ENCODE peak calls at places on chromosomes 7 and 10, in eight cellular contexts. Q is ovary; O is Ammon's horn; Y is stimulated activated CD8-positive, alpha-beta memory T cell treated with anti-CD3 and anti-CD28 coated beads, Interleukin-15, amount 100 ng/mL, for 1 hour; X is AG10803; U is EH; A is HCEC 1CT; H is epithelial cell of esophagus. F is an unnamed sample.

GRCh38 chr7:78601728-78602127 is 803.2 kb downstream of the PHTF2 start:
- DNase-seq in Q (no peak), O (no peak), Y (no peak), X (peak), U (peak), A (no peak), H (peak), F (no peak)

GRCh38 chr7:92732451-92733036 is 103.8 kb downstream of the CDK6 start:
- DNase-seq in Q (no peak), O (no peak), Y (no peak), X (no peak), U (no peak), A (no peak), H (no peak), F (no peak)

GRCh38 chr10:119090968-119091367 is 10.4 kb upstream of the EIF3A start:
- DNase-seq in Q (no peak), O (no peak), Y (no peak), X (peak), U (peak), A (peak), H (peak), F (no peak)

GRCh38 chr10:20616918-20617801 is 280.0 kb downstream of the NEBL start:
- DNase-seq in Q (no peak), O (peak), Y (no peak), X (no peak), U (no peak), A (no peak), H (no peak), F (no peak)

GRCh38 chr7:82163586-82163985 is 280.0 kb downstream of the CACNA2D1 start:
- DNase-seq in Q (no peak), O (no peak), Y (no peak), X (no peak), U (no peak), A (no peak), H (no peak), F (no peak)

GRCh38 chr7:41886257-41886905 is 183.5 kb upstream of the INHBA start:
- DNase-seq in Q (peak), O (peak), Y (no peak), X (peak), U (peak), A (peak), H (peak), F (no peak)

GRCh38 chr10:79254333-79255006 is 92.8 kb upstream of the PPIF start:
- DNase-seq in Q (no peak), O (no peak), Y (no peak), X (no peak), U (no peak), A (no peak), H (no peak), F (no peak)

GRCh38 chr10:113115534-113115933 is 165.5 kb downstream of the TCF7L2 start:
- DNase-seq in Q (no peak), O (no peak), Y (no peak), X (no peak), U (no peak), A (no peak), H (no peak), F (no peak)

GRCh38 chr7:24129597-24129996 is 154.4 kb upstream of the NPY start:
- DNase-seq in Q (no peak), O (no peak), Y (no peak), X (peak), U (peak), A (no peak), H (peak), F (no peak)

GRCh38 chr7:85765698-85766298 is 578.9 kb upstream of the SEMA3D start:
- DNase-seq in Q (no peak), O (no peak), Y (no peak), X (no peak), U (no peak), A (no peak), H (no peak), F (no peak)

GRCh38 chr10:101597036-101597435 is 8.9 kb downstream of the DPCD start:
- DNase-seq in Q (no peak), O (no peak), Y (no peak), X (no peak), U (no peak), A (no peak), H (no peak), F (no peak)

GRCh38 chr10:84018826-84019225 is 120.5 kb upstream of the GHITM start:
- DNase-seq in Q (no peak), O (no peak), Y (no peak), X (no peak), U (no peak), A (no peak), H (no peak), F (no peak)

GRCh38 chr10:70759769-70760168 is 25.4 kb downstream of the TBATA start:
- DNase-seq in Q (no peak), O (no peak), Y (no peak), X (no peak), U (no peak), A (no peak), H (peak), F (no peak)

GRCh38 chr7:7786595-7786994 is 68.2 kb upstream of the RPA3 start:
- DNase-seq in Q (no peak), O (no peak), Y (no peak), X (no peak), U (no peak), A (no peak), H (no peak), F (no peak)

GRCh38 chr10:18104223-18104872 is 35.9 kb upstream of the CACNB2 start:
- DNase-seq in Q (peak), O (peak), Y (peak), X (peak), U (peak), A (peak), H (peak), F (peak)

GRCh38 chr7:22943997-22944396 is 69.9 kb downstream of the HYCC1 start:
- DNase-seq in Q (no peak), O (no peak), Y (no peak), X (peak), U (peak), A (no peak), H (peak), F (no peak)

GRCh38 chr10:84665883-84666463 is 337.6 kb downstream of the CCSER2 start:
- DNase-seq in Q (no peak), O (no peak), Y (no peak), X (no peak), U (no peak), A (no peak), H (peak), F (peak)

GRCh38 chr10:115417585-115418265 is 324.6 kb downstream of the ATRNL1 start:
- DNase-seq in Q (no peak), O (no peak), Y (no peak), X (peak), U (peak), A (peak), H (peak), F (no peak)

GRCh38 chr7:801940-802364 is 30.3 kb upstream of the SUN1 start:
- DNase-seq in Q (peak), O (no peak), Y (no peak), X (no peak), U (no peak), A (no peak), H (peak), F (no peak)

GRCh38 chr7:50711271-50712175 is 71.2 kb downstream of the GRB10 start:
- DNase-seq in Q (no peak), O (peak), Y (no peak), X (peak), U (peak), A (no peak), H (peak), F (no peak)

GRCh38 chr10:129744896-129745750 is 219.0 kb downstream of the EBF3 start:
- DNase-seq in Q (no peak), O (no peak), Y (no peak), X (no peak), U (no peak), A (no peak), H (no peak), F (no peak)

GRCh38 chr7:121337398-121337797 is 8.6 kb downstream of the WNT16 start:
- DNase-seq in Q (no peak), O (peak), Y (no peak), X (peak), U (peak), A (peak), H (peak), F (no peak)

GRCh38 chr10:132519382-132520146 is 18.0 kb upstream of the INPP5A start:
- DNase-seq in Q (peak), O (no peak), Y (no peak), X (no peak), U (no peak), A (no peak), H (no peak), F (no peak)